ENCODE peak calls at places on chromosomes 4 and X, in nine cellular contexts. H is GM23338, Z is suprapubic skin, T is upper lobe of left lung, X is breast epithelium, G is transverse colon, K is SK-N-SH, F is HCT116, Y is HL-60. N is an unnamed sample.

GRCh38 chr4:156815717-156816319 is 155.8 kb downstream of the PDGFC start:
- DNase-seq in H (no peak), Z (no peak), T (no peak), X (no peak), G (no peak), K (no peak), F (no peak), Y (no peak), N (peak; percentile 24)

GRCh38 chrX:134821370-134821769 is 163.1 kb upstream of the PLAC1 start:
- DNase-seq in H (peak; percentile 24), Z (no peak), T (no peak), X (no peak), G (no peak), K (no peak), F (no peak), Y (no peak), N (no peak)

GRCh38 chrX:110145854-110146253 is 142.9 kb downstream of the TMEM164 start:
- DNase-seq in H (peak; percentile 35), Z (no peak), T (peak; percentile 40), X (no peak), G (no peak), K (peak; percentile 23), F (no peak), Y (peak; percentile 29), N (no peak)

GRCh38 chrX:6313356-6313755 is 84.7 kb upstream of the NLGN4X start:
- DNase-seq in H (peak; percentile 9), Z (no peak), T (no peak), X (no peak), G (no peak), K (no peak), F (no peak), Y (no peak), N (no peak)

GRCh38 chr4:129239088-129239487 is 143.1 kb downstream of the C4orf33 start:
- DNase-seq in H (no peak), Z (no peak), T (no peak), X (no peak), G (peak; percentile 35), K (no peak), F (no peak), Y (no peak), N (no peak)

GRCh38 chr4:189202182-189202868 is 738.3 kb upstream of the FRG1 start:
- DNase-seq in H (peak; percentile 68), Z (peak; percentile 69), T (peak; percentile 47), X (peak; percentile 72), G (peak; percentile 24), K (peak; percentile 45), F (peak; percentile 28), Y (peak; percentile 63), N (no peak)

GRCh38 chrX:46819136-46819535 is 17.7 kb upstream of the RP2 start:
- DNase-seq in H (no peak), Z (no peak), T (no peak), X (no peak), G (no peak), K (no peak), F (no peak), Y (no peak), N (peak; percentile 12)

GRCh38 chr4:21514022-21514421 is 434.6 kb downstream of the KCNIP4 start:
- DNase-seq in H (no peak), Z (no peak), T (no peak), X (no peak), G (no peak), K (no peak), F (no peak), Y (no peak), N (no peak)

GRCh38 chr4:119835511-119835910 is 206.9 kb upstream of the PDE5A start:
- DNase-seq in H (no peak), Z (no peak), T (no peak), X (no peak), G (no peak), K (no peak), F (no peak), Y (no peak), N (no peak)

DNA sequence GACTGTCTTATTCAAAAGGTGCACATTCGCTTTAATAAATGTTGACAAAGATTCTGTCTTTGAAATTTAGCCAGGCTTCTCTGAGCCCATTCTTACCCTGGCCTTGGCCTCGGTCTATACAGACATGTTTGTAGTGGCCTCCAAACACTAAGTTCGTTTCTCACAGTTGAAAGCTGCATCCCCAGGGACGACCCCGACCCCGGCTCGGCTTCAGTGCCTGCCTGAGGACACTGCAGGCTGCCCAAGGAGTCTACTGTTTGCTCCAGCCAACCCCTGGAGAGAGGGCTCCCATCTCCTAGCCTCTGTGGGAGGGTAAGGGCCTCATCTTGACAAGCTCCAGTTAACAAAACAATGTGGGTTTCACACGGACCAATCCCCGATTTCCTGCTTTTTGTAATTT is 390.6 kb upstream of the ZFP42 start:
- DNase-seq in H (peak; percentile 9), Z (no peak), T (no peak), X (no peak), G (no peak), K (no peak), F (no peak), Y (no peak), N (no peak)
- TF ChIP-seq POLR2AphosphoS5 in H (no peak), Z (no peak), T (no peak), X (no peak), G (no peak), K (no peak), F (no peak), Y (no peak), N (no peak)

DNA sequence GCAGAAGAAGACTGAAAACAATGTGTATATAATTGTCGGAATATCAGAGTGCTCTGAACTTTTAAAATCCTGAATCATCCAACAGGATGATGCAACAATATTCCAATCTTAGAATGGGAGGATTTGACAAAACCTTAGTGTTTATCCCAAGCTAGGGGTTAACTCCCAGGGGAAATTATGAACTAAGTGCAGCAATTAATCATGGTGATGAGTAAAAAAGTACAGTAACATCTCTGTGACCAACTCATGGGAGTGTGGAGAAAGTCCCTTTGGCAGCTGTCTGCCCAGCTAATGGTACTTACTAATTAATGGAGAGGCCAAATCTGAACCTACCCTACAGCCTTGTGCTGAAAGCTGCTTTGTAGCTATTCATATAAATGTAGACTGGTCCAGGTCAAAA is 257.6 kb upstream of the DDX53 start:
- DNase-seq in H (no peak), Z (no peak), T (no peak), X (no peak), G (no peak), K (no peak), F (no peak), Y (no peak), N (no peak)
- TF ChIP-seq POLR2AphosphoS5 in H (no peak), Z (no peak), T (no peak), X (no peak), G (no peak), K (no peak), F (no peak), Y (no peak), N (no peak)

DNA sequence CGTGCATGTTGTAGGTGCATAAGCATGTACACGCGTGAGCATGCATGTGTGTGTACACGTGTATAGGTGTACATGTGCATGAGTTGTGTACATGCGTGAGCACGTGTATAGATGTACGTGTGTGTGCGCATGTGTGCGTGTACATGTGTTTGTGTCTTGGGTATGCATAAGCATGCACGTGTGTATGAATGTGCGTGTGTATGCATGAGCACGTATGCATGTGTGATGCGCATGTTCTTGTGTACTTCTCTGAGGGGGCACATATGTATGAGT is 9.0 kb downstream of the NAT8L start:
- DNase-seq in H (no peak), Z (no peak), T (no peak), X (no peak), G (no peak), K (no peak), F (no peak), Y (no peak), N (no peak)
- TF ChIP-seq POLR2AphosphoS5 in H (no peak), Z (no peak), T (no peak), X (no peak), G (no peak), K (no peak), F (no peak), Y (no peak), N (no peak)

GRCh38 chr4:24202579-24202978 is 312.7 kb upstream of the PPARGC1A start:
- DNase-seq in H (no peak), Z (no peak), T (no peak), X (no peak), G (no peak), K (no peak), F (no peak), Y (no peak), N (no peak)
- TF ChIP-seq POLR2AphosphoS5 in H (no peak), Z (no peak), T (no peak), X (no peak), G (no peak), K (no peak), F (no peak), Y (no peak), N (no peak)

GRCh38 chr4:184267673-184268573 is 50.2 kb upstream of the ENPP6 start:
- DNase-seq in H (no peak), Z (no peak), T (peak; percentile 79), X (no peak), G (peak; percentile 77), K (no peak), F (peak; percentile 6), Y (peak; percentile 91), N (peak; percentile 30)

GRCh38 chr4:184268574-184269160 is 51.0 kb upstream of the ENPP6 start:
- DNase-seq in H (no peak), Z (no peak), T (no peak), X (no peak), G (no peak), K (no peak), F (no peak), Y (no peak), N (peak; percentile 34)

GRCh38 chr4:184265566-184266351 is 48.1 kb upstream of the ENPP6 start:
- DNase-seq in H (no peak), Z (no peak), T (no peak), X (no peak), G (peak; percentile 49), K (no peak), F (peak; percentile 7), Y (peak; percentile 56), N (no peak)

GRCh38 chr4:184269879-184270430 is 52.3 kb upstream of the ENPP6 start:
- DNase-seq in H (no peak), Z (no peak), T (no peak), X (no peak), G (no peak), K (no peak), F (no peak), Y (no peak), N (no peak)

DNA sequence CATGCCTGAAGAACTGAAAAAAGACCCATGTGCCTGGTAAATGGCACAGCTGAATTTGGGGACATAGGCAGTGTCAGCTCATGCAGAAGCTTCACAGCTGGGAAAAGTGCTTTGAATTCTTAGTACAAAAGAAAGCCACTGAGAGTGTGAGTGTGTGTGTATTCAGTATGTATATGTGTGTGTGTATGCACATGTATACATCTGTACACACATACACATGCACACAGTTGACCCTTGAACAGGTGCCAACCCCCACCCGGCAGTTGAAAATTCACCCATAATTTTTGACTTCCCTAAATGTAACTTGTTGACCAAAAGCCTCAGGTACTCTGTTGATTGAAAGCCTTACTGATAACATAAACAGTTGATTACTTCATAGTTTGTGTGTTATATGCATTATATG is 49.5 kb upstream of the ENPP6 start:
- DNase-seq in H (no peak), Z (no peak), T (no peak), X (no peak), G (no peak), K (no peak), F (no peak), Y (no peak), N (no peak)
- TF ChIP-seq POLR2AphosphoS5 in H (no peak), Z (no peak), T (no peak), X (no peak), G (no peak), K (no peak), F (no peak), Y (no peak), N (no peak)

N was measured in SK-N-MC.